ENCODE peak calls at places on chromosomes 2 and 18, in five cellular contexts. One of them, this sample, is unnamed. For H4K20me1 and H3K4me1, the result is how much of the 10 kb centered on the place peaks cover.

GRCh38 chr2:219912530-219912929 is 285.1 kb downstream of the SLC4A3 start:
- DNase-seq in HepG2: no peak
- DNase-seq in K562: no peak
- DNase-seq in H1: no peak
- DNase-seq in GM12878: no peak
- DNase-seq in this sample: no peak

GRCh38 chr2:234426616-234427015 is 70.3 kb downstream of the ARL4C start:
- DNase-seq in HepG2: no peak
- DNase-seq in K562: no peak
- DNase-seq in H1: no peak
- DNase-seq in GM12878: peak
- DNase-seq in this sample: no peak

GRCh38 chr2:230129343-230129742 is 60.6 kb upstream of the SLC16A14 start:
- DNase-seq in HepG2: peak
- DNase-seq in K562: no peak
- DNase-seq in H1: no peak
- DNase-seq in GM12878: no peak
- DNase-seq in this sample: no peak

GRCh38 chr18:49111191-49111988 is 160.6 kb upstream of the SMAD7 start:
- DNase-seq in HepG2: peak
- DNase-seq in K562: no peak
- DNase-seq in H1: no peak
- DNase-seq in GM12878: no peak
- DNase-seq in this sample: no peak

GRCh38 chr2:64331846-64332245 is 122.1 kb upstream of the LGALSL start:
- DNase-seq in HepG2: no peak
- DNase-seq in K562: no peak
- DNase-seq in H1: no peak
- DNase-seq in GM12878: no peak
- DNase-seq in this sample: no peak

GRCh38 chr2:8053241-8053640 is 628.6 kb upstream of the ID2 start:
- DNase-seq in HepG2: no peak
- DNase-seq in K562: no peak
- DNase-seq in H1: no peak
- DNase-seq in GM12878: no peak
- DNase-seq in this sample: no peak

GRCh38 chr2:58967736-58968135 is 726.6 kb upstream of the FANCL start:
- DNase-seq in HepG2: no peak
- DNase-seq in K562: no peak
- DNase-seq in H1: no peak
- DNase-seq in GM12878: no peak
- DNase-seq in this sample: no peak

GRCh38 chr2:41965173-41965875 is 82.5 kb upstream of the PKDCC start:
- DNase-seq in HepG2: no peak
- DNase-seq in K562: no peak
- DNase-seq in H1: no peak
- DNase-seq in GM12878: no peak
- DNase-seq in this sample: no peak

GRCh38 chr2:28452534-28453081 is 43.3 kb upstream of the PLB1 start:
- DNase-seq in HepG2: peak
- DNase-seq in K562: peak
- DNase-seq in H1: peak
- DNase-seq in GM12878: no peak
- DNase-seq in this sample: peak

GRCh38 chr2:241061275-241061674 is 40.8 kb downstream of the MTERF4 start:
- DNase-seq in HepG2: no peak
- DNase-seq in K562: no peak
- DNase-seq in H1: no peak
- DNase-seq in GM12878: no peak
- DNase-seq in this sample: no peak

GRCh38 chr2:236677368-236677767 is 107.7 kb downstream of the ACKR3 start:
- DNase-seq in HepG2: no peak
- DNase-seq in K562: no peak
- DNase-seq in H1: no peak
- DNase-seq in GM12878: no peak
- DNase-seq in this sample: no peak

GRCh38 chr2:236675051-236675450 is 105.4 kb downstream of the ACKR3 start:
- DNase-seq in HepG2: no peak
- DNase-seq in K562: no peak
- DNase-seq in H1: no peak
- DNase-seq in GM12878: no peak
- DNase-seq in this sample: no peak

GRCh38 chr2:236675526-236675925 is 105.9 kb downstream of the ACKR3 start:
- DNase-seq in HepG2: no peak
- DNase-seq in K562: no peak
- DNase-seq in H1: no peak
- DNase-seq in GM12878: no peak
- DNase-seq in this sample: no peak

GRCh38 chr2:236674646-236675045 is 105.0 kb downstream of the ACKR3 start:
- DNase-seq in HepG2: no peak
- DNase-seq in K562: no peak
- DNase-seq in H1: no peak
- DNase-seq in GM12878: no peak
- DNase-seq in this sample: no peak

GRCh38 chr2:236676131-236676873 is 106.7 kb downstream of the ACKR3 start:
- DNase-seq in HepG2: no peak
- DNase-seq in K562: no peak
- DNase-seq in H1: no peak
- DNase-seq in GM12878: no peak
- DNase-seq in this sample: no peak
- TF ChIP-seq SP1 in HepG2: no peak
- TF ChIP-seq SP1 in K562: no peak
- TF ChIP-seq SP1 in H1: no peak
- TF ChIP-seq SP1 in GM12878: no peak
- TF ChIP-seq SP1 in this sample: no peak

DNA sequence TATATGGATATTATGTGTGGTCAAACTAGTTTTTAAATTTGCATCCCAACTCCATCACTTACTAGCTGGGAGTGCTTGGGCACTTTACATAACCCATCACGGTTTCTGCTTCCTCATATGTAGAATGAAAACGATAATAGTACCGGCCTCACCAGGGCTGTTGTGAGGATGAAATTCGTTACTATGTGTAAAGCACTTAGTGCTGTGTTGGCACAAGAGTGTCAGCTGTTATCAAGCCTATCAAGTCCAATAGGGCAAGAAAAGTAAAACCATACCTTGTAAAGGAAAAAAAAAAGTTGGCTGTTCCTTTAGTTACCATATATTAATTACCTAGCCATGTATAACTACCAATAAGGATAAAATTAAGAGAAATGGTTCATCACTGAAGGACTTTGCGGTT is 65.4 kb downstream of the TET3 start:
- DNase-seq in HepG2: no peak
- DNase-seq in K562: no peak
- DNase-seq in H1: no peak
- DNase-seq in GM12878: no peak
- DNase-seq in this sample: no peak
- H4K20me1 ChIP-seq in HepG2: under half
- H4K20me1 ChIP-seq in K562: under half
- H4K20me1 ChIP-seq in H1: under half
- H4K20me1 ChIP-seq in GM12878: under half
- H4K20me1 ChIP-seq in this sample: under half

DNA sequence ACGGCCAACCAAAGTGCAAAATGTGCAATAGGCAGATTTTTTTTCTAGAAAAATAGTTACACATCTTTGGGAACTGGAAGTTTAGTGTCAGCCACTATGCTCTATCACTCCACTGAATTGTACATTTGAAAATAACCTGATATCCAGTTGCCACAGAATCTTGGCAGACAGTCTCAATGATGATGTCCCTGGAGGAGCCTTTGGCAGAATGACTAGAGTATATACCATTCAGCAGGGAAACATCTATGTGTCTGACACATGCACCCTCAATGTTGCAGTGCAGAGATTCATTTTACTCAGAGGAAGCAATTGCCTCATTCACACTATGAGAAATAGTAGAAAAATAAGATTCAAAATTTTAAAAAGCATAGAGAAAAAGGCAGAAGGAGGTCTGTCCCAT is 475.8 kb downstream of the LRRTM4 start:
- DNase-seq in HepG2: no peak
- DNase-seq in K562: no peak
- DNase-seq in H1: no peak
- DNase-seq in GM12878: no peak
- DNase-seq in this sample: no peak
- H3K4me1 ChIP-seq in HepG2: under half
- H3K4me1 ChIP-seq in K562: under half
- H3K4me1 ChIP-seq in H1: under half
- H3K4me1 ChIP-seq in GM12878: under half
- H3K4me1 ChIP-seq in this sample: under half

GRCh38 chr2:38499921-38500634 is 102.7 kb downstream of the HNRNPLL start:
- DNase-seq in HepG2: no peak
- DNase-seq in K562: no peak
- DNase-seq in H1: no peak
- DNase-seq in GM12878: no peak
- DNase-seq in this sample: no peak

GRCh38 chr2:38497670-38498037 is 105.1 kb downstream of the HNRNPLL start:
- DNase-seq in HepG2: peak
- DNase-seq in K562: no peak
- DNase-seq in H1: no peak
- DNase-seq in GM12878: no peak
- DNase-seq in this sample: no peak

GRCh38 chr2:38495880-38496279 is 106.8 kb downstream of the HNRNPLL start:
- DNase-seq in HepG2: no peak
- DNase-seq in K562: no peak
- DNase-seq in H1: no peak
- DNase-seq in GM12878: no peak
- DNase-seq in this sample: no peak

GRCh38 chr2:38496927-38497669 is 105.6 kb downstream of the HNRNPLL start:
- DNase-seq in HepG2: peak
- DNase-seq in K562: no peak
- DNase-seq in H1: no peak
- DNase-seq in GM12878: no peak
- DNase-seq in this sample: no peak

DNA sequence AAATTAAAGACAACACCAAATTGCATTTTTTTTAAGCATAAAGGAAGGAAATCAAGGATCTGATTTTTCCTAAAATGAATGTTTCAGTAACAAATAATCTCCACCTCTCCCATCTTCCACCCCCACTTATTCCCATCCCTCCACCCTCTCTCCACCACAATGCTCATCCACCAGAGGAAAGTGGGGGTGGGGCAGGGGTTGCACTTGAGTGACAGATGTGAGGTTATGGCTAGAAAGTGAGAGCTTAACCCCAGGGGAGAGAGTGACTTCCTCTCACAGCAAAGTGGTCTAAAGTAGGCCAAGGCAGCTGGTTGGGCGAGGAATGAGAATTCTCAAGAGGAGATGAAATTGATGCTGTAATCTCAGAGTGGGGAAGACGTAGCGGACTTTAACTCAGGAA is 104.7 kb downstream of the HNRNPLL start:
- DNase-seq in HepG2: peak
- DNase-seq in K562: no peak
- DNase-seq in H1: no peak
- DNase-seq in GM12878: no peak
- DNase-seq in this sample: no peak
- TF ChIP-seq SP1 in HepG2: no peak
- TF ChIP-seq SP1 in K562: no peak
- TF ChIP-seq SP1 in H1: no peak
- TF ChIP-seq SP1 in GM12878: no peak
- TF ChIP-seq SP1 in this sample: no peak

DNA sequence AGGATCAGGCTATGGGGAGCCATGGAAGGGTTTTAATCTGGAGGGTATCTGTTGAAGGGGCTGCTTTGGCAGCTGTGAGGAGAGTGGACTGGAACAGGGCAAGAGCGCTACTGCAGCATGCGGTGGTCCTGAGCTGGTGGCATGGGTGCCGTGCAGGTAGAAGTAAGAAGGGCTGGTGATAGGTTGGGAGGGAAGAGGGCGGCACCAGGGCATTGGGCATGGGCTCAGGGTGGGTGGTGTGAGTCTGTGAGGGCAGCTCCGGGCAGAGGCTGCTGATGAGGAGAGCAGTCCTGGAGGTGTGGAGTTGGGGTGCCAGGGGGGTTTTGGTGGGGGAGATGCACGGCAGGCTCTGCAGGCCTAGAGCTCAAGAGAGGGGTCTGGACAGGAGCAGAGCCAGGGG is 2.1 kb downstream of the ACTG2 start:
- DNase-seq in HepG2: no peak
- DNase-seq in K562: no peak
- DNase-seq in H1: no peak
- DNase-seq in GM12878: no peak
- DNase-seq in this sample: no peak
- H4K20me1 ChIP-seq in HepG2: under half
- H4K20me1 ChIP-seq in K562: under half
- H4K20me1 ChIP-seq in H1: under half
- H4K20me1 ChIP-seq in GM12878: under half
- H4K20me1 ChIP-seq in this sample: under half

GRCh38 chr2:70123829-70124117 is 36.5 kb downstream of the PCBP1 start:
- DNase-seq in HepG2: no peak
- DNase-seq in K562: no peak
- DNase-seq in H1: no peak
- DNase-seq in GM12878: no peak
- DNase-seq in this sample: no peak
- H3K4me1 ChIP-seq in HepG2: half or more
- H3K4me1 ChIP-seq in K562: half or more
- H3K4me1 ChIP-seq in H1: under half
- H3K4me1 ChIP-seq in GM12878: half or more
- H3K4me1 ChIP-seq in this sample: under half

GRCh38 chr18:43774497-43774896 is 497.2 kb upstream of the SYT4 start:
- DNase-seq in HepG2: no peak
- DNase-seq in K562: no peak
- DNase-seq in H1: peak
- DNase-seq in GM12878: no peak
- DNase-seq in this sample: no peak

GRCh38 chr18:43772907-43773306 is 495.6 kb upstream of the SYT4 start:
- DNase-seq in HepG2: no peak
- DNase-seq in K562: no peak
- DNase-seq in H1: no peak
- DNase-seq in GM12878: no peak
- DNase-seq in this sample: no peak
- TF ChIP-seq SP1 in HepG2: no peak
- TF ChIP-seq SP1 in K562: no peak
- TF ChIP-seq SP1 in H1: no peak
- TF ChIP-seq SP1 in GM12878: no peak
- TF ChIP-seq SP1 in this sample: no peak

This sample was measured in HCT116.